ENCODE peak calls at places on chromosomes 6 and 20, in eight cellular contexts. One of them, this sample, is unnamed.

GRCh38 chr20:56418385-56418861 is 6.4 kb downstream of the CASS4 start:
- DNase-seq in uterus: no peak
- DNase-seq in transverse colon: no peak
- DNase-seq in ovary: no peak
- DNase-seq in IMR-90: no peak
- DNase-seq in prostate gland: no peak
- DNase-seq in heart left ventricle: no peak
- DNase-seq in suprapubic skin: no peak
- DNase-seq in this sample: no peak

GRCh38 chr20:51360451-51361230 is 181.9 kb downstream of the NFATC2 start:
- DNase-seq in uterus: no peak
- DNase-seq in transverse colon: no peak
- DNase-seq in ovary: no peak
- DNase-seq in IMR-90: peak
- DNase-seq in prostate gland: no peak
- DNase-seq in heart left ventricle: no peak
- DNase-seq in suprapubic skin: no peak
- DNase-seq in this sample: no peak

GRCh38 chr6:170347091-170347490 is 40.5 kb downstream of the FAM120B start:
- DNase-seq in uterus: no peak
- DNase-seq in transverse colon: no peak
- DNase-seq in ovary: no peak
- DNase-seq in IMR-90: peak
- DNase-seq in prostate gland: no peak
- DNase-seq in heart left ventricle: no peak
- DNase-seq in suprapubic skin: no peak
- DNase-seq in this sample: no peak

GRCh38 chr6:31214516-31214915 is 44.0 kb upstream of the POU5F1 start:
- DNase-seq in uterus: no peak
- DNase-seq in transverse colon: no peak
- DNase-seq in ovary: no peak
- DNase-seq in IMR-90: no peak
- DNase-seq in prostate gland: no peak
- DNase-seq in heart left ventricle: no peak
- DNase-seq in suprapubic skin: no peak
- DNase-seq in this sample: no peak

GRCh38 chr20:34269996-34270627 is 28.9 kb downstream of the ASIP start:
- DNase-seq in uterus: peak
- DNase-seq in transverse colon: peak
- DNase-seq in ovary: no peak
- DNase-seq in IMR-90: no peak
- DNase-seq in prostate gland: peak
- DNase-seq in heart left ventricle: no peak
- DNase-seq in suprapubic skin: no peak
- DNase-seq in this sample: no peak

GRCh38 chr6:106448000-106448426 is 87.5 kb downstream of the CRYBG1 start:
- DNase-seq in uterus: no peak
- DNase-seq in transverse colon: peak
- DNase-seq in ovary: no peak
- DNase-seq in IMR-90: no peak
- DNase-seq in prostate gland: no peak
- DNase-seq in heart left ventricle: peak
- DNase-seq in suprapubic skin: no peak
- DNase-seq in this sample: peak

GRCh38 chr6:37897321-37897720 is 77.8 kb downstream of the ZFAND3 start:
- DNase-seq in uterus: no peak
- DNase-seq in transverse colon: no peak
- DNase-seq in ovary: no peak
- DNase-seq in IMR-90: peak
- DNase-seq in prostate gland: no peak
- DNase-seq in heart left ventricle: no peak
- DNase-seq in suprapubic skin: no peak
- DNase-seq in this sample: no peak

GRCh38 chr6:27230758-27231111 is 16.8 kb upstream of the PRSS16 start:
- DNase-seq in uterus: no peak
- DNase-seq in transverse colon: no peak
- DNase-seq in ovary: no peak
- DNase-seq in IMR-90: no peak
- DNase-seq in prostate gland: no peak
- DNase-seq in heart left ventricle: no peak
- DNase-seq in suprapubic skin: no peak
- DNase-seq in this sample: no peak

GRCh38 chr20:1844723-1845523 is 50.3 kb upstream of the SIRPA start:
- DNase-seq in uterus: no peak
- DNase-seq in transverse colon: peak
- DNase-seq in ovary: peak
- DNase-seq in IMR-90: peak
- DNase-seq in prostate gland: no peak
- DNase-seq in heart left ventricle: peak
- DNase-seq in suprapubic skin: no peak
- DNase-seq in this sample: no peak

GRCh38 chr6:70282906-70283461 is 19.9 kb downstream of the COL9A1 start:
- DNase-seq in uterus: no peak
- DNase-seq in transverse colon: no peak
- DNase-seq in ovary: no peak
- DNase-seq in IMR-90: no peak
- DNase-seq in prostate gland: no peak
- DNase-seq in heart left ventricle: no peak
- DNase-seq in suprapubic skin: no peak
- DNase-seq in this sample: no peak

GRCh38 chr20:59667981-59668515 is 63.7 kb downstream of the PHACTR3 start:
- DNase-seq in uterus: no peak
- DNase-seq in transverse colon: no peak
- DNase-seq in ovary: no peak
- DNase-seq in IMR-90: no peak
- DNase-seq in prostate gland: no peak
- DNase-seq in heart left ventricle: no peak
- DNase-seq in suprapubic skin: no peak
- DNase-seq in this sample: no peak

GRCh38 chr20:49280463-49281058 is 2.7 kb upstream of the ZNFX1 start:
- DNase-seq in uterus: no peak
- DNase-seq in transverse colon: no peak
- DNase-seq in ovary: no peak
- DNase-seq in IMR-90: no peak
- DNase-seq in prostate gland: no peak
- DNase-seq in heart left ventricle: no peak
- DNase-seq in suprapubic skin: no peak
- DNase-seq in this sample: no peak
- TF ChIP-seq POLR2A in uterus: no peak
- TF ChIP-seq POLR2A in transverse colon: no peak
- TF ChIP-seq POLR2A in ovary: no peak
- TF ChIP-seq POLR2A in IMR-90: no peak
- TF ChIP-seq POLR2A in prostate gland: no peak
- TF ChIP-seq POLR2A in heart left ventricle: no peak
- TF ChIP-seq POLR2A in suprapubic skin: no peak
- TF ChIP-seq POLR2A in this sample: no peak

GRCh38 chr6:100171533-100172321 is 177.7 kb upstream of the MCHR2 start:
- DNase-seq in uterus: no peak
- DNase-seq in transverse colon: no peak
- DNase-seq in ovary: no peak
- DNase-seq in IMR-90: no peak
- DNase-seq in prostate gland: no peak
- DNase-seq in heart left ventricle: no peak
- DNase-seq in suprapubic skin: no peak
- DNase-seq in this sample: no peak
- H3K27ac ChIP-seq in uterus: no peak
- H3K27ac ChIP-seq in transverse colon: no peak
- H3K27ac ChIP-seq in ovary: no peak
- H3K27ac ChIP-seq in IMR-90: no peak
- H3K27ac ChIP-seq in prostate gland: no peak
- H3K27ac ChIP-seq in heart left ventricle: no peak
- H3K27ac ChIP-seq in suprapubic skin: no peak
- H3K27ac ChIP-seq in this sample: no peak

GRCh38 chr20:32109392-32110172 is at the start of gene TM9SF4:
- DNase-seq in uterus: peak
- DNase-seq in transverse colon: peak
- DNase-seq in ovary: peak
- DNase-seq in IMR-90: peak
- DNase-seq in prostate gland: peak
- DNase-seq in heart left ventricle: peak
- DNase-seq in suprapubic skin: peak
- DNase-seq in this sample: peak
- TF ChIP-seq POLR2A in uterus: no peak
- TF ChIP-seq POLR2A in transverse colon: peak
- TF ChIP-seq POLR2A in ovary: peak
- TF ChIP-seq POLR2A in IMR-90: peak
- TF ChIP-seq POLR2A in prostate gland: peak
- TF ChIP-seq POLR2A in heart left ventricle: no peak
- TF ChIP-seq POLR2A in suprapubic skin: no peak
- TF ChIP-seq POLR2A in this sample: peak

DNA sequence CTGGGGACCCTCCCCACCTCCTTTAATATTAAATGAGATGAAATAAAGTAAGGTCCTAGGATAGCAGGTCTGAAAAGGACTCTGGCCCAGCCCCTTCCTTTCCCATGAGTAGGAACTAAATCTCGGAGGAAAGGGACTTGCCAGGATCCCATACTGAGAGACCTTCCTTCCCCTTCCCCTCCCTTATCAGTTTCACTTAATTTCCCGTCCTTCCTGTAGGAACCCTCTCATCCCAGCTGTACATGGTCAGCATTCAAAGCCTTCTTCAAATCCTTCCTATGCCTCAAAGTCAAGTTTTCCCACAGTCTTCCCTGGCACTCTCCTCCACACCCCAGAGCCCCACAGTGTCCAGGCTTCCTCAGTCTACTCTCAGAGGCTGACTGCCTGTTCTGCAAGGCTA is 71.3 kb upstream of the MYL9 start:
- DNase-seq in uterus: no peak
- DNase-seq in transverse colon: no peak
- DNase-seq in ovary: no peak
- DNase-seq in IMR-90: no peak
- DNase-seq in prostate gland: no peak
- DNase-seq in heart left ventricle: peak
- DNase-seq in suprapubic skin: no peak
- DNase-seq in this sample: no peak
- H3K27ac ChIP-seq in uterus: no peak
- H3K27ac ChIP-seq in transverse colon: peak
- H3K27ac ChIP-seq in ovary: no peak
- H3K27ac ChIP-seq in IMR-90: no peak
- H3K27ac ChIP-seq in prostate gland: no peak
- H3K27ac ChIP-seq in heart left ventricle: peak
- H3K27ac ChIP-seq in suprapubic skin: no peak
- H3K27ac ChIP-seq in this sample: peak

GRCh38 chr20:36861875-36862801 is 13.8 kb upstream of the TLDC2 start:
- DNase-seq in uterus: peak
- DNase-seq in transverse colon: peak
- DNase-seq in ovary: peak
- DNase-seq in IMR-90: peak
- DNase-seq in prostate gland: peak
- DNase-seq in heart left ventricle: peak
- DNase-seq in suprapubic skin: peak
- DNase-seq in this sample: peak
- TF ChIP-seq POLR2A in uterus: peak
- TF ChIP-seq POLR2A in transverse colon: peak
- TF ChIP-seq POLR2A in ovary: peak
- TF ChIP-seq POLR2A in IMR-90: peak
- TF ChIP-seq POLR2A in prostate gland: peak
- TF ChIP-seq POLR2A in heart left ventricle: peak
- TF ChIP-seq POLR2A in suprapubic skin: no peak
- TF ChIP-seq POLR2A in this sample: no peak

DNA sequence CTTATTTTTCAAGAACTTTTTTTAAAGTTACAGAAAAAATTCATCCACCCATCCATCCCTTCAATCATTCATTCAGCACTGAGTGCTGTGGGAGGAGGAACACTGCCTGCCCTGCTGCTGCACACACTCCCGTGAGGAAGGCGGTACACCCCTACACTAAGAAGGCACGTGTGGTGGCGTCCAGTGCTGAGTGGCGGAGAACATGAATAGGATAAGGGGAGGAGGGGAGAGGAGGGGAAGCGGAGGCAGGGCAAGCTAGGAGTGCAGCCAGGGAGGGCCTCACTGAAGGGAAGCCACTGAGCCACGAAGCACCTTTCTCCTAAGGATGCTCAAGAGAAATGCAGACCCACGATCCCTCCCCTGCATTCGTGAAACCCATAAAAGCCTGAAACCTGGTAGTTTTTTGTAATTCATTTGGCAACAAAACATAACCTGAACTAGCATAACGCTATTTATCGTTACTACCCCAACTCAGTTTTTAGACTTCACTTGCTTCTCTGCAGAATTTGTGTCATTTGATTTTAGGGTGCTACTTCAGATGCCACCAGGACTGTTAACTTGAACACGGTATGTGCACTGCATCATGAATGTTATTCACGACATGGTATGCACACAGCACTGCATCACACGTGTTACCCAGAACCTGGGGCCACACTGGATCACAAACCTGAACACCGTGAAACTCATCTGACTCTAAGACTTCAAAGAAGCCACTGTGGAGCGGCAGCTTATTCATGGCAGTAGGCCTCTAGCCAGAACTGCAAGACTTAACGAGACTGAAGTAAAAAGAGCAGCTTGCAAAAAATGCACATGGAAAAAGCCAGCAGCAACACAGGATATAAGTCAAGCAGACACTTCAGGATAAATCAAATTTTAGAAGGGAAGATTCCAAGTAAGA is 3.5 kb downstream of the RNASET2 start:
- DNase-seq in uterus: no peak
- DNase-seq in transverse colon: no peak
- DNase-seq in ovary: no peak
- DNase-seq in IMR-90: no peak
- DNase-seq in prostate gland: no peak
- DNase-seq in heart left ventricle: no peak
- DNase-seq in suprapubic skin: no peak
- DNase-seq in this sample: no peak
- H3K27ac ChIP-seq in uterus: no peak
- H3K27ac ChIP-seq in transverse colon: no peak
- H3K27ac ChIP-seq in ovary: no peak
- H3K27ac ChIP-seq in IMR-90: no peak
- H3K27ac ChIP-seq in prostate gland: no peak
- H3K27ac ChIP-seq in heart left ventricle: no peak
- H3K27ac ChIP-seq in suprapubic skin: no peak
- H3K27ac ChIP-seq in this sample: no peak

GRCh38 chr6:41200296-41200900 is 551 bp downstream of the TREML2 start:
- DNase-seq in uterus: no peak
- DNase-seq in transverse colon: peak
- DNase-seq in ovary: no peak
- DNase-seq in IMR-90: no peak
- DNase-seq in prostate gland: no peak
- DNase-seq in heart left ventricle: peak
- DNase-seq in suprapubic skin: no peak
- DNase-seq in this sample: no peak
- TF ChIP-seq POLR2A in uterus: no peak
- TF ChIP-seq POLR2A in transverse colon: no peak
- TF ChIP-seq POLR2A in ovary: no peak
- TF ChIP-seq POLR2A in IMR-90: no peak
- TF ChIP-seq POLR2A in prostate gland: no peak
- TF ChIP-seq POLR2A in heart left ventricle: no peak
- TF ChIP-seq POLR2A in suprapubic skin: no peak
- TF ChIP-seq POLR2A in this sample: no peak